ENCODE peak calls at places on chromosomes 5 and 9, in seven cellular contexts. D is mucosa of gallbladder; Z is stimulated activated CD4-positive, alpha-beta T cell treated with anti-CD3 and anti-CD28 coated beads, Interleukin-15, amount 100 ng/mL, for 1 hour; Y is fibroblast of gingiva; O is H1; T is Right ventricle myocardium superior; F is GM06990. A is an unnamed sample.

GRCh38 chr9:136821333-136822031 is 13.7 kb downstream of the RABL6 start:
- DNase-seq in O (no peak), F (no peak), T (peak), Y (no peak), Z (no peak), D (no peak), A (no peak)

GRCh38 chr5:88952344-88952743 is 69.4 kb upstream of the MEF2C start:
- DNase-seq in Y (no peak), Z (no peak), D (no peak), T (no peak), F (no peak), O (no peak), A (peak)

GRCh38 chr5:73883646-73884045 is 257.6 kb downstream of the ARHGEF28 start:
- DNase-seq in Y (no peak), Z (no peak), D (no peak), T (no peak), F (no peak), O (no peak), A (no peak)

GRCh38 chr9:89008346-89009048 is 17.2 kb downstream of the S1PR3 start:
- DNase-seq in O (peak), Y (no peak), D (no peak), T (no peak), Z (no peak), F (no peak), A (no peak)

GRCh38 chr5:66974256-66974655 is 222.3 kb downstream of the CD180 start:
- DNase-seq in O (no peak), Z (no peak), Y (no peak), F (no peak), D (no peak), T (no peak), A (no peak)

GRCh38 chr9:33447404-33448158 is at the start of gene AQP3:
- DNase-seq in D (peak), O (peak), F (peak), Y (peak), T (peak), Z (peak), A (peak)

GRCh38 chr5:1029270-1029944 is 20.8 kb downstream of the NKD2 start:
- DNase-seq in O (no peak), Z (no peak), F (no peak), T (peak), Y (no peak), D (no peak), A (no peak)

GRCh38 chr5:90366972-90367371 is 42.6 kb downstream of the CETN3 start:
- DNase-seq in F (no peak), Z (no peak), Y (no peak), O (no peak), D (no peak), T (no peak), A (no peak)

GRCh38 chr5:81656788-81657187 is 94.1 kb downstream of the SSBP2 start:
- DNase-seq in O (no peak), D (no peak), F (no peak), Z (no peak), Y (no peak), T (no peak), A (no peak)

GRCh38 chr9:137478613-137479314 is 19.6 kb upstream of the NSMF start:
- DNase-seq in F (no peak), T (peak), O (no peak), D (no peak), Z (no peak), Y (no peak), A (no peak)

GRCh38 chr5:134086943-134087305 is 27.6 kb upstream of the TCF7 start:
- DNase-seq in O (no peak), D (no peak), Z (peak), T (no peak), F (no peak), Y (no peak), A (no peak)

GRCh38 chr5:33257807-33258491 is 182.8 kb upstream of the TARS1 start:
- DNase-seq in Y (peak), O (no peak), F (no peak), D (no peak), Z (no peak), T (no peak), A (peak)

GRCh38 chr9:123922911-123923310 is 7.0 kb downstream of the DENND1A start:
- DNase-seq in D (no peak), F (no peak), T (no peak), Y (no peak), O (no peak), Z (no peak), A (no peak)

GRCh38 chr9:115973241-115973640 is 180.3 kb upstream of the PAPPA start:
- DNase-seq in T (no peak), F (no peak), O (no peak), D (no peak), Z (no peak), Y (peak), A (no peak)

GRCh38 chr5:52869391-52869790 is 81.7 kb downstream of the ITGA1 start:
- DNase-seq in F (no peak), D (no peak), Y (no peak), T (no peak), Z (no peak), O (no peak), A (no peak)

GRCh38 chr5:56588636-56589485 is 226.5 kb upstream of the MAP3K1 start:
- DNase-seq in Z (peak), O (peak), T (peak), D (no peak), Y (no peak), F (peak), A (no peak)

GRCh38 chr5:143248822-143249579 is 154.5 kb downstream of the NR3C1 start:
- DNase-seq in F (no peak), Y (peak), D (peak), Z (no peak), O (no peak), T (no peak), A (no peak)

GRCh38 chr5:56467176-56467717 is 234.1 kb upstream of the ANKRD55 start:
- DNase-seq in O (no peak), F (no peak), Z (no peak), Y (no peak), D (no peak), T (no peak), A (peak)

GRCh38 chr5:107680099-107680498 is 9.4 kb upstream of the EFNA5 start:
- DNase-seq in D (no peak), O (no peak), Z (no peak), T (no peak), Y (no peak), F (no peak), A (no peak)

GRCh38 chr5:150144211-150144801 is 11.3 kb downstream of the PDGFRB start:
- DNase-seq in F (no peak), Z (no peak), Y (peak), D (no peak), T (peak), O (no peak), A (no peak)

GRCh38 chr5:28265877-28266276 is 1227.5 kb upstream of the CDH9 start:
- DNase-seq in F (no peak), Y (no peak), O (no peak), Z (no peak), T (no peak), D (no peak), A (no peak)

GRCh38 chr9:91560301-91560700 is 136.7 kb upstream of the NFIL3 start:
- DNase-seq in F (no peak), Z (no peak), T (no peak), Y (no peak), O (no peak), D (no peak), A (peak)

GRCh38 chr5:121503111-121503840 is 348.4 kb upstream of the FTMT start:
- DNase-seq in D (no peak), Y (peak), O (peak), T (peak), Z (no peak), F (no peak), A (peak)